ENCODE peak calls at places on chromosomes 1 and 21, in eight cellular contexts. One of them, this sample, is unnamed.

GRCh38 chr1:86487131-86487804 is 18.5 kb downstream of the CLCA1 start:
- DNase-seq in endothelial cell: no peak
- DNase-seq in GM10248: no peak
- DNase-seq in CD4-positive, alpha-beta T cell: no peak
- DNase-seq in CD8-positive, alpha-beta T cell: no peak
- DNase-seq in hepatocyte: no peak
- DNase-seq in uterus: peak; percentile 77
- DNase-seq in left cardiac atrium: peak; percentile 34
- DNase-seq in this sample: no peak

GRCh38 chr21:46206163-46207005 is 22.1 kb upstream of the SPATC1L start:
- DNase-seq in CD8-positive, alpha-beta T cell: no peak
- DNase-seq in endothelial cell: no peak
- DNase-seq in uterus: no peak
- DNase-seq in hepatocyte: no peak
- DNase-seq in GM10248: no peak
- DNase-seq in CD4-positive, alpha-beta T cell: no peak
- DNase-seq in left cardiac atrium: peak; percentile 7
- DNase-seq in this sample: no peak

GRCh38 chr1:185759061-185759460 is 24.9 kb downstream of the HMCN1 start:
- DNase-seq in hepatocyte: no peak
- DNase-seq in endothelial cell: no peak
- DNase-seq in CD4-positive, alpha-beta T cell: no peak
- DNase-seq in uterus: no peak
- DNase-seq in left cardiac atrium: no peak
- DNase-seq in GM10248: no peak
- DNase-seq in CD8-positive, alpha-beta T cell: no peak
- DNase-seq in this sample: no peak

GRCh38 chr1:200590001-200590400 is 30.6 kb downstream of the KIF14 start:
- DNase-seq in left cardiac atrium: no peak
- DNase-seq in uterus: no peak
- DNase-seq in GM10248: no peak
- DNase-seq in CD4-positive, alpha-beta T cell: no peak
- DNase-seq in endothelial cell: no peak
- DNase-seq in CD8-positive, alpha-beta T cell: no peak
- DNase-seq in hepatocyte: no peak
- DNase-seq in this sample: no peak

GRCh38 chr1:64031191-64031590 is 172.2 kb upstream of the UBE2U start:
- DNase-seq in CD4-positive, alpha-beta T cell: no peak
- DNase-seq in GM10248: no peak
- DNase-seq in endothelial cell: no peak
- DNase-seq in left cardiac atrium: no peak
- DNase-seq in hepatocyte: no peak
- DNase-seq in CD8-positive, alpha-beta T cell: no peak
- DNase-seq in uterus: no peak
- DNase-seq in this sample: no peak

GRCh38 chr21:39788383-39788782 is 43.4 kb downstream of the IGSF5 start:
- DNase-seq in endothelial cell: peak; percentile 60
- DNase-seq in CD8-positive, alpha-beta T cell: no peak
- DNase-seq in left cardiac atrium: peak; percentile 85
- DNase-seq in hepatocyte: peak; percentile 92
- DNase-seq in CD4-positive, alpha-beta T cell: no peak
- DNase-seq in uterus: peak; percentile 40
- DNase-seq in GM10248: no peak
- DNase-seq in this sample: peak; percentile 92

GRCh38 chr1:25487628-25488027 is 55.8 kb upstream of the LDLRAP1 start:
- DNase-seq in uterus: no peak
- DNase-seq in left cardiac atrium: no peak
- DNase-seq in hepatocyte: no peak
- DNase-seq in endothelial cell: peak; percentile 20
- DNase-seq in CD8-positive, alpha-beta T cell: no peak
- DNase-seq in CD4-positive, alpha-beta T cell: peak; percentile 26
- DNase-seq in GM10248: peak; percentile 31
- DNase-seq in this sample: peak; percentile 47

GRCh38 chr1:209457618-209458017 is 125.9 kb upstream of the CAMK1G start:
- DNase-seq in GM10248: no peak
- DNase-seq in left cardiac atrium: no peak
- DNase-seq in hepatocyte: no peak
- DNase-seq in endothelial cell: no peak
- DNase-seq in CD4-positive, alpha-beta T cell: no peak
- DNase-seq in uterus: no peak
- DNase-seq in CD8-positive, alpha-beta T cell: no peak
- DNase-seq in this sample: no peak

GRCh38 chr1:47196622-47197021 is 6.8 kb upstream of the PDZK1IP1 start:
- DNase-seq in hepatocyte: no peak
- DNase-seq in CD4-positive, alpha-beta T cell: no peak
- DNase-seq in left cardiac atrium: no peak
- DNase-seq in uterus: no peak
- DNase-seq in endothelial cell: no peak
- DNase-seq in GM10248: no peak
- DNase-seq in CD8-positive, alpha-beta T cell: no peak
- DNase-seq in this sample: no peak

GRCh38 chr21:34511787-34512451 is at the start of gene KCNE1:
- DNase-seq in uterus: no peak
- DNase-seq in left cardiac atrium: no peak
- DNase-seq in GM10248: no peak
- DNase-seq in CD4-positive, alpha-beta T cell: no peak
- DNase-seq in CD8-positive, alpha-beta T cell: no peak
- DNase-seq in endothelial cell: no peak
- DNase-seq in hepatocyte: no peak
- DNase-seq in this sample: peak; percentile 5

This sample was measured in NCI-H82.